ENCODE peak calls at places on chromosomes 7 and 10, in seven cellular contexts. O is stimulated activated CD4-positive, alpha-beta T cell treated with anti-CD3 and anti-CD28 coated beads, Interleukin-2, amount 100 ng/mL, for 24 hours; Y is memory B cell; X is cardiac fibroblast; R is adrenal gland; L is amniotic stem cell; H is hypothalamus. A is an unnamed sample.

GRCh38 chr7:44891372-44891771 is 6.0 kb upstream of the PURB start:
- DNase-seq in L (no peak), X (no peak), O (peak; percentile 17), H (no peak), R (no peak), Y (no peak), A (no peak)

GRCh38 chr10:42970451-42971250 is 106.2 kb upstream of the RET start:
- DNase-seq in X (no peak), L (no peak), O (no peak), R (no peak), H (no peak), Y (no peak), A (no peak)

GRCh38 chr10:31669367-31669766 is 259.3 kb downstream of the ARHGAP12 start:
- DNase-seq in X (no peak), O (no peak), Y (no peak), R (no peak), H (no peak), L (no peak), A (no peak)

GRCh38 chr7:152435384-152436278 is at the start of gene KMT2C:
- DNase-seq in O (peak; percentile 57), R (peak; percentile 59), Y (peak; percentile 30), L (no peak), H (peak; percentile 48), X (peak; percentile 42), A (peak; percentile 37)

GRCh38 chr7:28956608-28957063 is 1.5 kb downstream of the TRIL start:
- DNase-seq in H (peak; percentile 47), X (peak; percentile 28), L (peak; percentile 29), R (peak; percentile 43), Y (no peak), O (peak; percentile 35), A (no peak)

GRCh38 chr7:81478664-81479063 is 291.2 kb downstream of the HGF start:
- DNase-seq in Y (no peak), X (no peak), R (no peak), H (no peak), O (no peak), L (no peak), A (no peak)

GRCh38 chr10:132464256-132465192 is 67.5 kb downstream of the PWWP2B start:
- DNase-seq in X (no peak), Y (no peak), L (no peak), O (no peak), H (peak; percentile 70), R (peak; percentile 60), A (no peak)

GRCh38 chr7:152076324-152076821 is 50.9 kb downstream of the GALNT11 start:
- DNase-seq in R (peak; percentile 33), H (no peak), L (no peak), X (peak; percentile 31), Y (no peak), O (peak; percentile 7), A (no peak)

GRCh38 chr7:115561341-115562110 is 469.0 kb downstream of the TFEC start:
- DNase-seq in L (peak; percentile 68), Y (no peak), O (no peak), X (peak; percentile 58), R (no peak), H (no peak), A (no peak)

GRCh38 chr7:1844336-1844955 is 174.4 kb downstream of the ELFN1 start:
- DNase-seq in O (no peak), H (no peak), Y (no peak), X (no peak), R (peak; percentile 6), L (no peak), A (no peak)

A was measured in activated T-helper 1 cell treated with anti-CD3 and anti-CD28 coated beads, Interleukin-2, amount 50 U/mL, for 16 hours.